ENCODE peak calls at places on chromosomes 3 and 15, in seven cellular contexts. One of them, this sample, is unnamed.

GRCh38 chr3:4995500-4996053 is 16.3 kb downstream of the BHLHE40 start:
- DNase-seq in activated T-cell treated with anti-CD3 and anti-CD28 coated beads, Interleukin-2, amount 50 U/mL, for 48 hours: no peak
- DNase-seq in activated CD8-positive, alpha-beta memory T cell treated with anti-CD3 and anti-CD28 coated beads for 48 hours: no peak
- DNase-seq in brain microvascular endothelial cell: peak
- DNase-seq in NCI-H1092: no peak
- DNase-seq in Calu3: no peak
- DNase-seq in retina: no peak
- DNase-seq in this sample: no peak

GRCh38 chr15:85010472-85011209 is 29.0 kb downstream of the PDE8A start:
- DNase-seq in retina: peak
- DNase-seq in Calu3: no peak
- DNase-seq in brain microvascular endothelial cell: no peak
- DNase-seq in activated T-cell treated with anti-CD3 and anti-CD28 coated beads, Interleukin-2, amount 50 U/mL, for 48 hours: no peak
- DNase-seq in NCI-H1092: peak
- DNase-seq in activated CD8-positive, alpha-beta memory T cell treated with anti-CD3 and anti-CD28 coated beads for 48 hours: no peak
- DNase-seq in this sample: peak

GRCh38 chr3:183244219-183244618 is 8.8 kb upstream of the B3GNT5 start:
- DNase-seq in activated T-cell treated with anti-CD3 and anti-CD28 coated beads, Interleukin-2, amount 50 U/mL, for 48 hours: no peak
- DNase-seq in Calu3: peak
- DNase-seq in activated CD8-positive, alpha-beta memory T cell treated with anti-CD3 and anti-CD28 coated beads for 48 hours: no peak
- DNase-seq in NCI-H1092: no peak
- DNase-seq in brain microvascular endothelial cell: peak
- DNase-seq in retina: no peak
- DNase-seq in this sample: no peak

GRCh38 chr3:12367346-12367745 is 78.5 kb downstream of the PPARG start:
- DNase-seq in brain microvascular endothelial cell: no peak
- DNase-seq in NCI-H1092: no peak
- DNase-seq in activated CD8-positive, alpha-beta memory T cell treated with anti-CD3 and anti-CD28 coated beads for 48 hours: no peak
- DNase-seq in retina: no peak
- DNase-seq in Calu3: no peak
- DNase-seq in activated T-cell treated with anti-CD3 and anti-CD28 coated beads, Interleukin-2, amount 50 U/mL, for 48 hours: no peak
- DNase-seq in this sample: no peak

GRCh38 chr15:95684693-95685115 is 645.8 kb upstream of the NR2F2 start:
- DNase-seq in brain microvascular endothelial cell: peak
- DNase-seq in activated T-cell treated with anti-CD3 and anti-CD28 coated beads, Interleukin-2, amount 50 U/mL, for 48 hours: no peak
- DNase-seq in retina: no peak
- DNase-seq in activated CD8-positive, alpha-beta memory T cell treated with anti-CD3 and anti-CD28 coated beads for 48 hours: no peak
- DNase-seq in NCI-H1092: no peak
- DNase-seq in Calu3: peak
- DNase-seq in this sample: no peak

GRCh38 chr15:89307791-89308190 is 26.8 kb downstream of the POLG start:
- DNase-seq in Calu3: no peak
- DNase-seq in retina: no peak
- DNase-seq in activated T-cell treated with anti-CD3 and anti-CD28 coated beads, Interleukin-2, amount 50 U/mL, for 48 hours: no peak
- DNase-seq in brain microvascular endothelial cell: peak
- DNase-seq in NCI-H1092: no peak
- DNase-seq in activated CD8-positive, alpha-beta memory T cell treated with anti-CD3 and anti-CD28 coated beads for 48 hours: no peak
- DNase-seq in this sample: no peak

GRCh38 chr3:160956785-160957184 is 148.4 kb downstream of the B3GALNT1 start:
- DNase-seq in NCI-H1092: no peak
- DNase-seq in activated CD8-positive, alpha-beta memory T cell treated with anti-CD3 and anti-CD28 coated beads for 48 hours: no peak
- DNase-seq in activated T-cell treated with anti-CD3 and anti-CD28 coated beads, Interleukin-2, amount 50 U/mL, for 48 hours: no peak
- DNase-seq in Calu3: no peak
- DNase-seq in brain microvascular endothelial cell: peak
- DNase-seq in retina: no peak
- DNase-seq in this sample: peak

GRCh38 chr3:122101646-122102045 is 46.5 kb downstream of the CD86 start:
- DNase-seq in activated T-cell treated with anti-CD3 and anti-CD28 coated beads, Interleukin-2, amount 50 U/mL, for 48 hours: no peak
- DNase-seq in retina: peak
- DNase-seq in activated CD8-positive, alpha-beta memory T cell treated with anti-CD3 and anti-CD28 coated beads for 48 hours: no peak
- DNase-seq in Calu3: peak
- DNase-seq in brain microvascular endothelial cell: peak
- DNase-seq in NCI-H1092: peak
- DNase-seq in this sample: peak

GRCh38 chr3:153293222-153293621 is 131.2 kb downstream of the RAP2B start:
- DNase-seq in Calu3: no peak
- DNase-seq in NCI-H1092: no peak
- DNase-seq in activated T-cell treated with anti-CD3 and anti-CD28 coated beads, Interleukin-2, amount 50 U/mL, for 48 hours: no peak
- DNase-seq in brain microvascular endothelial cell: peak
- DNase-seq in activated CD8-positive, alpha-beta memory T cell treated with anti-CD3 and anti-CD28 coated beads for 48 hours: no peak
- DNase-seq in retina: no peak
- DNase-seq in this sample: no peak

GRCh38 chr15:89421219-89421618 is 75.2 kb downstream of the RHCG start:
- DNase-seq in Calu3: no peak
- DNase-seq in retina: no peak
- DNase-seq in brain microvascular endothelial cell: no peak
- DNase-seq in NCI-H1092: no peak
- DNase-seq in activated T-cell treated with anti-CD3 and anti-CD28 coated beads, Interleukin-2, amount 50 U/mL, for 48 hours: no peak
- DNase-seq in activated CD8-positive, alpha-beta memory T cell treated with anti-CD3 and anti-CD28 coated beads for 48 hours: no peak
- DNase-seq in this sample: no peak